ENCODE peak calls at places on chromosome 19, in five cellular contexts. E is neuronal stem cell, S is SK-N-SH, L is fibroblast of lung, Y is Karpas-422. M is an unnamed sample.

GRCh38 chr19:33460221-33460908 is 61.2 kb downstream of the PEPD start:
- DNase-seq in S (no peak), Y (no peak), E (no peak), L (no peak), M (no peak)

GRCh38 chr19:5828661-5829566 is 10.6 kb downstream of the FUT6 start:
- DNase-seq in E (peak; percentile 56), S (peak; percentile 89), L (no peak), Y (no peak), M (peak; percentile 74)

GRCh38 chr19:29507081-29507860 is 18.5 kb upstream of the VSTM2B start:
- DNase-seq in E (no peak), Y (no peak), L (no peak), S (no peak), M (peak; percentile 30)

GRCh38 chr19:32129141-32129540 is 216.3 kb upstream of the ZNF507 start:
- DNase-seq in S (no peak), E (no peak), Y (no peak), L (no peak), M (no peak)

GRCh38 chr19:35673121-35673804 is 6.9 kb downstream of the UPK1A start:
- DNase-seq in Y (no peak), L (peak; percentile 43), S (peak; percentile 84), E (no peak), M (peak; percentile 84)

GRCh38 chr19:32196690-32197420 is 148.6 kb upstream of the ZNF507 start:
- DNase-seq in L (no peak), E (no peak), Y (no peak), S (no peak), M (no peak)

GRCh38 chr19:51727349-51727880 is 3.6 kb upstream of the HAS1 start:
- DNase-seq in Y (no peak), L (peak; percentile 41), E (no peak), S (no peak), M (no peak)

GRCh38 chr19:3821857-3822364 is 35.7 kb upstream of the MATK start:
- DNase-seq in E (peak; percentile 67), Y (peak; percentile 86), L (no peak), S (peak; percentile 94), M (peak; percentile 86)

GRCh38 chr19:16851031-16851712 is 22.0 kb downstream of the SIN3B start:
- DNase-seq in E (no peak), Y (no peak), S (no peak), L (peak; percentile 82), M (no peak)

GRCh38 chr19:11422163-11423068 is 3.3 kb upstream of the RGL3 start:
- DNase-seq in E (peak; percentile 17), Y (peak; percentile 87), S (peak; percentile 39), L (peak; percentile 17), M (peak; percentile 98)

GRCh38 chr19:4662812-4663211 is 7.3 kb downstream of the MYDGF start:
- DNase-seq in E (no peak), S (no peak), Y (no peak), L (no peak), M (no peak)

GRCh38 chr19:46218160-46218559 is 11.4 kb upstream of the IGFL1 start:
- DNase-seq in Y (peak; percentile 74), S (no peak), E (peak; percentile 83), L (peak; percentile 39), M (peak; percentile 88)

GRCh38 chr19:35509018-35509652 is 4.3 kb downstream of the DMKN start:
- DNase-seq in E (no peak), S (no peak), L (no peak), Y (no peak), M (peak; percentile 78)

GRCh38 chr19:31535691-31536460 is 186.6 kb upstream of the TSHZ3 start:
- DNase-seq in Y (no peak), S (no peak), L (no peak), E (no peak), M (no peak)

GRCh38 chr19:3466630-3467029 is 13.7 kb downstream of the SMIM24 start:
- DNase-seq in S (no peak), Y (no peak), E (no peak), L (no peak), M (no peak)

GRCh38 chr19:33375156-33375744 is 1.7 kb downstream of the CEBPG start:
- DNase-seq in L (no peak), E (no peak), S (no peak), Y (no peak), M (no peak)

GRCh38 chr19:12647490-12648071 is 19.0 kb downstream of the MAN2B1 start:
- DNase-seq in L (no peak), S (peak; percentile 88), Y (peak; percentile 74), E (no peak), M (peak; percentile 88)

GRCh38 chr19:10339380-10339960 is at the start of gene ICAM3:
- DNase-seq in E (no peak), L (no peak), S (no peak), Y (peak; percentile 87), M (no peak)

GRCh38 chr19:844300-844971 is 3.6 kb downstream of the PRTN3 start:
- DNase-seq in L (no peak), E (no peak), Y (no peak), S (no peak), M (no peak)

GRCh38 chr19:51702754-51703654 is 9.9 kb downstream of the SPACA6 start:
- DNase-seq in Y (no peak), S (peak; percentile 22), L (no peak), E (no peak), M (peak; percentile 94)

GRCh38 chr19:45144431-45145269 is 16.1 kb downstream of the NKPD1 start:
- DNase-seq in L (no peak), S (no peak), E (no peak), Y (no peak), M (no peak)

GRCh38 chr19:658916-659839 is 3.8 kb downstream of the RNF126 start:
- DNase-seq in Y (no peak), E (no peak), L (peak; percentile 67), S (no peak), M (no peak)

GRCh38 chr19:37779139-37780035 is at the start of gene ZNF573:
- DNase-seq in L (peak; percentile 89), S (peak; percentile 85), Y (peak; percentile 94), E (peak; percentile 87), M (peak; percentile 98)

GRCh38 chr19:15129856-15130580 is 22.8 kb downstream of the SYDE1 start:
- DNase-seq in L (no peak), E (no peak), S (no peak), Y (peak; percentile 15), M (no peak)

GRCh38 chr19:36916991-36917390 is 859 bp downstream of the ZNF568 start:
- DNase-seq in Y (no peak), L (peak; percentile 57), S (peak; percentile 58), E (peak; percentile 0), M (peak; percentile 20)

GRCh38 chr19:48627865-48628314 is 8.6 kb downstream of the SPHK2 start:
- DNase-seq in Y (no peak), L (no peak), S (no peak), E (no peak), M (no peak)
- H3K4me1 ChIP-seq in Y (peaks cover 19% of the 10 kb centered on the region), L (peaks cover 20% of the 10 kb centered on the region), S (peaks cover 7% of the 10 kb centered on the region), E (peaks cover 28% of the 10 kb centered on the region), M (peaks cover 25% of the 10 kb centered on the region)

DNA sequence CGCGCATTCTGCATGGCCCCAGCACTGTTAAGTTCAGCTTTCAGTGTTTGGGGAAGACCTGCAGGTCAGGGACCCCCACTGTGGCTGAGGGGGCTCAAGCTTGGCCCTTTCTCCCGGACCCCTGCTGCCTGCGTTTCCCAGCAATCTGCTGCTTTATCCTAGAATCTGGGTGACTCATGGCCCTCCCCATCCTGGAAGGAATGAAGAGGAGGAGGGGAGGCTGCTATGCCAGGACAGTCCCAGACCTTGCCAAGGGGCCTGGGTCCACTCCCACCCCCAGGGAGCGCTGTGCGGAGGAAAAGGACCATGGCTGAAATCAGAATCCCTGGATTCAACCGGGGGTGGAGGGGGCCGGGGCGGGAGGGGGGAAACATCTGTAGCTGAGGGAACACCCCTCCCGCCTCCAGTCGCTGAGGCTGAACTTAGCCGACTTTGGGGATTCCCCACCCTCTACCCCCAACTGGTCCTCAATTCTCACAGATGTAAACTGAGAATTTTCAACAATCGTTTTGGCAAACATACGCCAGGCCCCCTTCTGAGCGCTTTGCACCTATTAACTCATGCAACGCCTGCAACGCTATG is 20.6 kb downstream of the ZNF114 start:
- DNase-seq in S (peak; percentile 58), E (peak; percentile 51), L (peak; percentile 78), Y (no peak), M (peak; percentile 90)
- H2AFZ ChIP-seq in S (peak overlapping the region; percentile 82), E (peak overlapping the region; percentile 95), L (peak overlapping the region; percentile 70), Y (no peak overlapping the region), M (peak overlapping the region; percentile 58)

DNA sequence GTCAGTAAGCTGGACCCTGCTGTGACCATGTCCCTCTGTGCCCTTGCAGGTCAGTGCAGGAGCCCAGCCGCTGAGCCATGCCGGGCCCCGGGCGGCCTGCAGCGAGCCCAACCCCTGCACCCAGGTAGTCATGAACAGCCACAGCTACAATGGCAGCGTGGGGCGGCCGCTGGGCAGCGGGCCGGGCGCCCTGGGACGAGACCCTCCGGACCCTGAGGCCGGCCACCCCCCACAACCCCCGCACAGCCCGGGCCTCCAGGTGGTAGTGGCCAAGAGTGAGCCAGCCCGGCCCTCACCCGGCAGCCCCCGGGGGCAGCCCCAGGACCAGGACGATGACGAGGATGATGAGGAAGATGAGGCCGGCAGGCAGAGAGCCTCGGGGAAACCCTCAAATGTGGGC is 6.9 kb downstream of the KCNN1 start:
- DNase-seq in E (no peak), Y (no peak), L (no peak), S (no peak), M (no peak)
- H3K4me1 ChIP-seq in E (no peaks in the 10 kb centered on the region), Y (no peaks in the 10 kb centered on the region), L (no peaks in the 10 kb centered on the region), S (no peaks in the 10 kb centered on the region), M (no peaks in the 10 kb centered on the region)

DNA sequence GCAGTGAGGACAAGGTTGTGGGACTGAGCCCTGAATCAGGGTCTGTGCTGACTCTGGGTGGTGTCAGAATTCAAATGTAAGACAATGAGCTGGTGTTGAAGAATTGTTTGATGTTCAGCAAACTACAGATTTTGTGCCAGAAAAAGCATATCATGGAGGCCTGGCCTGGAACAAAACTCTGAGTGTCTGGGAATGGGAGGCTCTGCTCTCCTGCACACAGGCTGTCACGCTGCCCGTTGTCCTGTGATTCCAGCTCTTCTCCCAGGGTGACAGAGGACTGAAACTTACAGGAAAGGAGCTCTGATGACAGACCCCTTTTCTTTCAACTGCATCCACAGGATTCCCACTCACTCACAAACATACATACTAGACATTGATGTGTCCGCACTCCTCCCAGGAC is 120.1 kb downstream of the ZNF486 start:
- DNase-seq in S (no peak), L (no peak), E (no peak), Y (no peak), M (no peak)
- H2AFZ ChIP-seq in S (no peak overlapping the region), L (no peak overlapping the region), E (no peak overlapping the region), Y (no peak overlapping the region), M (no peak overlapping the region)

DNA sequence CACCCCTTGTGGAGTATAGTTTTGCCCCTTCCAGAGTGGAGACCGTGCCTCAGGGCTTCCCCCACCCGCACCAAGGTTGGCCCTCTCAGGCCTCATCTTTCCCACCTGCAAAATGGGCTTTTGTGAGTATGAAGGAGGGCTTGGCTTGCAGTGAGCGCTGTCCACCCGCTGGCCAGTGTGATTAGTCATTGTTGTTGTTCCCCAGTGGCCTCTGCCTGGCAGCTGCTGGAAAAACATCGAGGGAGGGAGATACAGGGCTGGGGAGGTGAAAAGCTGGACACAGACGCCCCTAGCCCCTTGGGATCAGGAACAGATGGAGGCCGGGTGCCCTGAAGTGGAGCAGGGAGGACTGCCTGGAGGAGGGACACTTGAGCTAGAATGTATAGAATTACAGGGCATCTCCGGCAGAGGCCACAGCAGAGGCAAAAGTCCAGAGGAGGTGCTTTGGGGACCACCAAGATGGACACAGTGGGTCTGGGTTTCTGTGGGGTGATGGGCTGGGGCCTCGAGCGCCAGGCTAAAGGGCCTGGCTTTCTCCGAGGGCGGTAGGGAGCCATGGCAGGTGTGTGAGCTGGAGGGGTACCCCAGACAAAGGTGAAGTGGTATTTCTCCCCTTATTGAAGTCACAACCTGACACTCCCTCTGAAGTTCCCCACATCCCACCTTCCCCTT is 3.9 kb upstream of the IL12RB1 start:
- DNase-seq in L (no peak), E (no peak), Y (no peak), S (no peak), M (no peak)
- H3K4me1 ChIP-seq in L (no peaks in the 10 kb centered on the region), E (peaks cover 1% of the 10 kb centered on the region), Y (peaks cover 48% of the 10 kb centered on the region), S (no peaks in the 10 kb centered on the region), M (no peaks in the 10 kb centered on the region)

GRCh38 chr19:41442473-41443360 is at the start of gene ERICH4:
- DNase-seq in E (no peak), Y (no peak), L (no peak), S (no peak), M (no peak)
- H2AFZ ChIP-seq in E (peak within 1 kb of the TSS; percentile 45), Y (no peak within 1 kb of the TSS), L (no peak within 1 kb of the TSS), S (no peak within 1 kb of the TSS), M (peak within 1 kb of the TSS; percentile 47)

M was measured in GM23338.